ENCODE peak calls at places on chromosomes 11 and 22, in five cellular contexts. V, B, X, Y and U are unnamed samples.

GRCh38 chr11:12276356-12276755 is 101.0 kb upstream of the PARVA start:
- DNase-seq in V (no peak), B (no peak), X (no peak), Y (no peak), U (no peak)

GRCh38 chr22:36405671-36406070 is 17.9 kb upstream of the MYH9 start:
- DNase-seq in V (no peak), B (no peak), X (no peak), Y (no peak), U (no peak)

GRCh38 chr22:23193882-23194281 is 13.6 kb downstream of the BCR start:
- DNase-seq in V (no peak), B (no peak), X (no peak), Y (no peak), U (no peak)

GRCh38 chr11:74446445-74446844 is 20.9 kb downstream of the KCNE3 start:
- DNase-seq in V (no peak), B (no peak), X (no peak), Y (peak; percentile 70), U (no peak)

GRCh38 chr11:11850668-11851067 is 8.9 kb downstream of the USP47 start:
- DNase-seq in V (no peak), B (no peak), X (no peak), Y (no peak), U (no peak)

GRCh38 chr11:68370211-68371111 is 58.1 kb downstream of the LRP5 start:
- DNase-seq in V (no peak), B (peak; percentile 89), X (no peak), Y (peak; percentile 69), U (no peak)

GRCh38 chr22:45804986-45805325 is 133.3 kb downstream of the ATXN10 start:
- DNase-seq in V (no peak), B (no peak), X (peak; percentile 4), Y (no peak), U (no peak)

GRCh38 chr22:46848227-46848626 is 85.8 kb downstream of the TBC1D22A start:
- DNase-seq in V (peak; percentile 40), B (no peak), X (no peak), Y (no peak), U (no peak)

DNA sequence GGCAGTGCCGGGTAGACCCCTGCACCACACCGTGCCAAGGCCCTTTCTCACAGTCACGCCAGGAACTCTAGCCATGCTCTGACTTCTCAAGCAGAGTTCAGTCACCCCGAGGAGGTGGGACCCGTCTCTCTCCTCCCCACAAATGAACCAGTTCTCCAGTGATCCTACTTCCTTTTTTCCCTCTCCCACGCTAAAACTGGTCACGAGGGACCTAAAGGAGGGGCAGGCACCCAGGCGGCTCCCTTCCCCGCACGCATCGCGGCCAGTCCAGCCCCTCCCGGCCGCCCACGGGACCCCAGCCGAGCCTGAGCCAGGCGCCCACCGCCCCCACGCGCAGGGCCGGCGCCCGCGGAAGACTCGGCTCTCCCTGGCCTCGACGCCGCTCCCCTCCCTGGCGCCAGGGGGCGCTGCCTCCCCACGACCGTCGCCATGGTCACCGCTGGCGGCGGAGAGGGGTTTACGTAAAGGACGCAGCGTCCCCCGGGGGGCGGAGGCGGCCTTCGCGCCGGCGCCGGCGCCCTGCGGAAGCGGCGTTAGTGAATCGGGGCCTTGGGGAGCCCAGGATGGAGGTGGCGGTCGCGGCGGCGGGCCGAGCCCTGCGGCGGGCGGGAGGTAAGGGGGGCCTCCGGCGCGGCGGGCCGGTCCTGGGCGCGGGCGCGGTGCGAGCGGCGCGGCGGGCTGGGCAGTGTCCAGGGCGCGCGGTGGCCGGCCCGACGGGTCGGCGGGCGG is at the start of gene DAGLA:
- DNase-seq in V (peak; percentile 90), B (no peak), X (peak; percentile 49), Y (peak; percentile 99), U (peak; percentile 79)
- TF ChIP-seq RFX5 in V (no peak), B (no peak), X (no peak), Y (no peak), U (no peak)

GRCh38 chr11:113176561-113176960 is 137.8 kb upstream of the TTC12 start:
- DNase-seq in V (no peak), B (no peak), X (no peak), Y (no peak), U (no peak)
- H3K27ac ChIP-seq in V (no peak overlapping the region), B (no peak overlapping the region), X (no peak overlapping the region), Y (peak overlapping the region; percentile 11), U (no peak overlapping the region)

GRCh38 chr11:10454506-10454901 is 560 bp upstream of the AMPD3 start:
- DNase-seq in V (no peak), B (no peak), X (no peak), Y (no peak), U (no peak)

GRCh38 chr11:10456519-10456918 is 1.5 kb downstream of the AMPD3 start:
- DNase-seq in V (no peak), B (no peak), X (no peak), Y (no peak), U (peak; percentile 49)

GRCh38 chr11:10453261-10453660 is 1.8 kb upstream of the AMPD3 start:
- DNase-seq in V (no peak), B (no peak), X (no peak), Y (no peak), U (no peak)

GRCh38 chr11:10455637-10456487 is 798 bp downstream of the AMPD3 start:
- DNase-seq in V (peak; percentile 52), B (peak; percentile 43), X (peak; percentile 25), Y (peak; percentile 78), U (peak; percentile 95)

DNA sequence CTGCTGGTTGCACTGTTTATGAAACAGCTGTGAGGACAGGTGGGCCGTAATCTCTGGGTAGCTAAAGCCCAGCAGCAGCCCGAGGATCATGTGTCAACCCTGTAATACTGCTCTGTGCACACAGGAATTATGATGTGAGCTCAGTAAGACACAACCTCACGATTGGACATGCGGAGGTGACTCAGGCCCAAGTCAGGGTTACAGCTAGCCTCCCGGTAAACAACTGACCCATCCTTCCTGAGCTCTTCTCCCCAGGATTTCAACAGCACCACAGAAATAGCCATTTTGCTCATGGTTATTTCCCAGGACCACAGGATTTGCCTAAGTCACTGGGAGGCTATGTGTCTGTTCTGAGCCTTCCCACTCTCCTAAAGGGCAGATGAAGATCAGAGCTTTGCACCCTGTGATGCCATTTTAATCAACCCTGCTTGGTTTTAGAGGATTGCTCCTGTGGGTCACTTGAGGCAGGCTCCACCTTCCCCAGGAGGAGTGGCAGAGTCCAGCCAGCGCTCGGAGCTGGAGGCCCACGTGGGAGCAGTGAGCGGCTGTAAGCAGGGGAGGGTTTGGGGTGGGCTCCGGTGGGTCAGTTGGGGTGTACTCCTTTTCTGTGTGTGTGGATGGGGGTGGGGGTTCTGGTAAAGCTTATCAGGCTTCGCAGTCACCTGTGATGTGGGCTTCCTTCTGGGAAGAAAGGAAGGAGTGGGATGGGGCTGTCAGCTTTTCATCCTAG is at the start of gene AMPD3:
- DNase-seq in V (peak; percentile 45), B (peak; percentile 48), X (peak; percentile 65), Y (peak; percentile 50), U (peak; percentile 65)
- TF ChIP-seq SIN3A in V (no peak), B (peak; percentile 15), X (no peak), Y (no peak), U (peak; percentile 77)

GRCh38 chr11:10118830-10119229 is 175.2 kb downstream of the SBF2 start:
- DNase-seq in V (no peak), B (no peak), X (no peak), Y (no peak), U (no peak)
- TF ChIP-seq RFX5 in V (no peak), B (no peak), X (no peak), Y (no peak), U (no peak)